ENCODE peak calls at places on chromosomes 12 and 14, in four cellular contexts. One of them, this sample, is unnamed.

GRCh38 chr12:114902665-114903393 is 218.9 kb upstream of the TBX3 start:
- DNase-seq in tibial artery: no peak
- DNase-seq in EH: peak
- DNase-seq in heart right ventricle: no peak
- DNase-seq in this sample: peak

GRCh38 chr12:22272596-22272995 is 61.9 kb downstream of the ST8SIA1 start:
- DNase-seq in heart right ventricle: no peak
- DNase-seq in EH: no peak
- DNase-seq in tibial artery: no peak
- DNase-seq in this sample: no peak

GRCh38 chr12:53325539-53326061 is 4.2 kb upstream of the AAAS start:
- DNase-seq in heart right ventricle: no peak
- DNase-seq in tibial artery: no peak
- DNase-seq in EH: peak
- DNase-seq in this sample: no peak

GRCh38 chr12:51721281-51721940 is 127.1 kb downstream of the FIGNL2 start:
- DNase-seq in EH: no peak
- DNase-seq in tibial artery: peak
- DNase-seq in heart right ventricle: peak
- DNase-seq in this sample: peak

GRCh38 chr12:24562761-24563392 is 386.0 kb downstream of the BCAT1 start:
- DNase-seq in heart right ventricle: peak
- DNase-seq in EH: peak
- DNase-seq in tibial artery: peak
- DNase-seq in this sample: peak

GRCh38 chr12:22443379-22444316 is 100.7 kb downstream of the C2CD5 start:
- DNase-seq in heart right ventricle: peak
- DNase-seq in tibial artery: peak
- DNase-seq in EH: peak
- DNase-seq in this sample: peak

GRCh38 chr12:15688202-15688736 is 100.9 kb downstream of the EPS8 start:
- DNase-seq in heart right ventricle: peak
- DNase-seq in EH: peak
- DNase-seq in tibial artery: peak
- DNase-seq in this sample: no peak

GRCh38 chr14:69004731-69005431 is 25.8 kb upstream of the ACTN1 start:
- DNase-seq in tibial artery: no peak
- DNase-seq in EH: peak
- DNase-seq in heart right ventricle: no peak
- DNase-seq in this sample: peak

GRCh38 chr14:92386165-92386564 is 63.2 kb downstream of the SLC24A4 start:
- DNase-seq in EH: no peak
- DNase-seq in heart right ventricle: no peak
- DNase-seq in tibial artery: no peak
- DNase-seq in this sample: no peak

GRCh38 chr14:72550513-72550912 is 343.4 kb downstream of the DPF3 start:
- DNase-seq in EH: no peak
- DNase-seq in tibial artery: no peak
- DNase-seq in heart right ventricle: no peak
- DNase-seq in this sample: no peak

GRCh38 chr14:103108749-103109207 is 14.3 kb downstream of the EXOC3L4 start:
- DNase-seq in tibial artery: no peak
- DNase-seq in heart right ventricle: no peak
- DNase-seq in EH: peak
- DNase-seq in this sample: peak